ENCODE peak calls at places on chromosomes 6 and 20, in five cellular contexts. S, R, P, G and Y are unnamed samples.

GRCh38 chr6:35733633-35734032 is 3.2 kb upstream of the ARMC12 start:
- DNase-seq in S (no peak), R (no peak), P (no peak), G (no peak), Y (no peak)

GRCh38 chr6:114058435-114058834 is 87.5 kb upstream of the HDAC2 start:
- DNase-seq in S (no peak), R (no peak), P (no peak), G (no peak), Y (no peak)

GRCh38 chr6:169752074-169752623 is 727 bp downstream of the ERMARD start:
- DNase-seq in S (no peak), R (no peak), P (peak; percentile 6), G (no peak), Y (no peak)

GRCh38 chr20:15582146-15582776 is 991.0 kb downstream of the KIF16B start:
- DNase-seq in S (no peak), R (no peak), P (no peak), G (no peak), Y (no peak)

GRCh38 chr20:52105573-52106422 is 85.8 kb downstream of the ZFP64 start:
- DNase-seq in S (no peak), R (no peak), P (peak; percentile 49), G (no peak), Y (no peak)

GRCh38 chr20:47235853-47236638 is 120.5 kb downstream of the ZMYND8 start:
- DNase-seq in S (no peak), R (no peak), P (no peak), G (no peak), Y (no peak)

GRCh38 chr6:3876131-3876530 is 27.0 kb downstream of the FAM50B start:
- DNase-seq in S (no peak), R (no peak), P (peak; percentile 76), G (no peak), Y (peak; percentile 78)

GRCh38 chr20:61449916-61450315 is 197.9 kb downstream of the CDH4 start:
- DNase-seq in S (no peak), R (no peak), P (peak; percentile 6), G (no peak), Y (no peak)

GRCh38 chr20:4041748-4042411 is 26.5 kb upstream of the RNF24 start:
- DNase-seq in S (peak; percentile 54), R (no peak), P (peak; percentile 97), G (no peak), Y (peak; percentile 66)

GRCh38 chr20:59405226-59405815 is 104.9 kb downstream of the EDN3 start:
- DNase-seq in S (no peak), R (no peak), P (no peak), G (no peak), Y (no peak)

GRCh38 chr6:25535302-25536225 is 116.5 kb upstream of the SCGN start:
- DNase-seq in S (no peak), R (no peak), P (no peak), G (no peak), Y (no peak)

GRCh38 chr6:157013649-157014365 is 236.6 kb downstream of the ARID1B start:
- DNase-seq in S (no peak), R (no peak), P (no peak), G (no peak), Y (no peak)

GRCh38 chr20:46157625-46158024 is 39.5 kb downstream of the CD40 start:
- DNase-seq in S (no peak), R (no peak), P (no peak), G (no peak), Y (no peak)

GRCh38 chr6:88611721-88612120 is 351.7 kb downstream of the RNGTT start:
- DNase-seq in S (no peak), R (no peak), P (no peak), G (no peak), Y (no peak)

GRCh38 chr20:7094438-7094997 is 327.0 kb downstream of the BMP2 start:
- DNase-seq in S (no peak), R (no peak), P (peak; percentile 19), G (no peak), Y (no peak)

GRCh38 chr6:166379800-166380199 is 2.9 kb downstream of the MPC1 start:
- DNase-seq in S (no peak), R (no peak), P (no peak), G (no peak), Y (no peak)

GRCh38 chr20:18683839-18684238 is 96.0 kb downstream of the DTD1 start:
- DNase-seq in S (no peak), R (no peak), P (no peak), G (no peak), Y (no peak)

GRCh38 chr20:64035066-64035932 is 683 bp upstream of the C20orf204 start:
- DNase-seq in S (no peak), R (no peak), P (no peak), G (no peak), Y (no peak)

GRCh38 chr20:18722381-18722780 is 91.2 kb upstream of the SCP2D1 start:
- DNase-seq in S (no peak), R (no peak), P (peak; percentile 38), G (no peak), Y (no peak)

GRCh38 chr6:141158740-141159139 is 974.0 kb upstream of the GJE1 start:
- DNase-seq in S (no peak), R (no peak), P (no peak), G (no peak), Y (no peak)

GRCh38 chr6:140644017-140644416 is 1269.6 kb upstream of the CITED2 start:
- DNase-seq in S (no peak), R (no peak), P (no peak), G (no peak), Y (no peak)

GRCh38 chr20:19072988-19073387 is 139.5 kb upstream of the SLC24A3 start:
- DNase-seq in S (no peak), R (no peak), P (no peak), G (no peak), Y (no peak)